ENCODE peak calls at places on chromosome 9, in four cellular contexts. S is GM12891, D is H1, H is SK-N-SH. U is an unnamed sample.

GRCh38 chr9:34203275-34204010 is 24.6 kb downstream of the UBAP1 start:
- DNase-seq in S (no peak), D (no peak), H (no peak), U (no peak)

GRCh38 chr9:103193992-103194391 is 198.9 kb downstream of the CYLC2 start:
- DNase-seq in S (no peak), D (no peak), H (peak), U (no peak)

GRCh38 chr9:20703146-20703545 is 19.1 kb downstream of the FOCAD start:
- DNase-seq in S (no peak), D (no peak), H (no peak), U (no peak)

GRCh38 chr9:132797861-132798659 is 80.0 kb downstream of the AK8 start:
- DNase-seq in S (no peak), D (no peak), H (peak), U (no peak)

GRCh38 chr9:29575219-29575618 is 2001.9 kb upstream of the C9orf72 start:
- DNase-seq in S (no peak), D (no peak), H (no peak), U (no peak)

GRCh38 chr9:89991204-89991790 is 386.5 kb downstream of the GADD45G start:
- DNase-seq in S (no peak), D (no peak), H (no peak), U (no peak)

GRCh38 chr9:119802621-119803020 is 433.4 kb upstream of the BRINP1 start:
- DNase-seq in S (no peak), D (no peak), H (no peak), U (no peak)

GRCh38 chr9:73143606-73144328 is 7.9 kb upstream of the ANXA1 start:
- DNase-seq in S (no peak), D (no peak), H (no peak), U (no peak)

GRCh38 chr9:37617161-37617560 is 24.8 kb upstream of the TOMM5 start:
- DNase-seq in S (no peak), D (no peak), H (no peak), U (no peak)

GRCh38 chr9:91360551-91361293 is 996 bp downstream of the AUH start:
- DNase-seq in S (no peak), D (no peak), H (no peak), U (no peak)

GRCh38 chr9:87350915-87351314 is 146.8 kb upstream of the DAPK1 start:
- DNase-seq in S (no peak), D (no peak), H (no peak), U (no peak)

GRCh38 chr9:123044556-123044955 is 11.1 kb downstream of the GPR21 start:
- DNase-seq in S (no peak), D (no peak), H (no peak), U (no peak)

GRCh38 chr9:16267336-16268036 is 603.0 kb downstream of the BNC2 start:
- DNase-seq in S (no peak), D (no peak), H (peak), U (no peak)

GRCh38 chr9:3856592-3856991 is 330.8 kb upstream of the RFX3 start:
- DNase-seq in S (no peak), D (no peak), H (no peak), U (no peak)

GRCh38 chr9:35691757-35692301 is 2.1 kb upstream of the TPM2 start:
- DNase-seq in S (no peak), D (no peak), H (no peak), U (no peak)

GRCh38 chr9:91421022-91421765 is 2.4 kb downstream of the NFIL3 start:
- DNase-seq in S (no peak), D (no peak), H (peak), U (no peak)

GRCh38 chr9:133837644-133838597 is 99.8 kb upstream of the SARDH start:
- DNase-seq in S (no peak), D (no peak), H (no peak), U (no peak)

GRCh38 chr9:89137548-89138462 is 40.8 kb downstream of the SHC3 start:
- DNase-seq in S (no peak), D (no peak), H (no peak), U (no peak)

GRCh38 chr9:114243240-114243639 is 79.7 kb upstream of the ORM1 start:
- DNase-seq in S (no peak), D (no peak), H (no peak), U (no peak)

GRCh38 chr9:114246558-114246957 is 76.3 kb upstream of the ORM1 start:
- DNase-seq in S (no peak), D (no peak), H (no peak), U (no peak)

GRCh38 chr9:114247086-114247485 is 75.8 kb upstream of the ORM1 start:
- DNase-seq in S (no peak), D (no peak), H (no peak), U (no peak)

GRCh38 chr9:114247491-114247890 is 75.4 kb upstream of the ORM1 start:
- DNase-seq in S (no peak), D (no peak), H (no peak), U (no peak)

DNA sequence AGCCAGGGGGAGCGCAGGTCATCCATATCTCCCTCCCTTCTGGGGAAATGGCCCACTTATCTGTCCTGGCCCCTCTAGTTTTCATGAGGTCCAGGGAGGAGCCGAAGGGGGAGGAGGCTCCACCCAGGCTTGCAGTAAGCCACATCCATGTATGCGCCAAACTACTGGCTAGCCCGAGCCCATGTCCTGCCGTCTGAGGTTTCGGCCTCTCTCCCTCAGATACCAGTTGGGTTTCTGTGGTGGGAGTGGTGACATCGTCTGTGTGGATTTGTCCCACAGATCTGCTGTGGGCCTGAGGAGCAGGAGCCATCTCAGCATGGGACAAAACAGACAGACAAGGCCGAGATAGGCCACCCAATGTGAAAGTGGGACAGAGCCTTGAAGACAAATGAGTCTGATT is 78.3 kb upstream of the ORM1 start:
- DNase-seq in S (no peak), D (no peak), H (no peak), U (no peak)
- TF ChIP-seq POLR2AphosphoS5 in S (no peak), D (no peak), H (no peak), U (no peak)

GRCh38 chr9:111501005-111501562 is 16.9 kb upstream of the ECPAS start:
- DNase-seq in S (no peak), D (no peak), H (no peak), U (no peak)

GRCh38 chr9:111501648-111502047 is 17.5 kb upstream of the ECPAS start:
- DNase-seq in S (no peak), D (no peak), H (no peak), U (no peak)

DNA sequence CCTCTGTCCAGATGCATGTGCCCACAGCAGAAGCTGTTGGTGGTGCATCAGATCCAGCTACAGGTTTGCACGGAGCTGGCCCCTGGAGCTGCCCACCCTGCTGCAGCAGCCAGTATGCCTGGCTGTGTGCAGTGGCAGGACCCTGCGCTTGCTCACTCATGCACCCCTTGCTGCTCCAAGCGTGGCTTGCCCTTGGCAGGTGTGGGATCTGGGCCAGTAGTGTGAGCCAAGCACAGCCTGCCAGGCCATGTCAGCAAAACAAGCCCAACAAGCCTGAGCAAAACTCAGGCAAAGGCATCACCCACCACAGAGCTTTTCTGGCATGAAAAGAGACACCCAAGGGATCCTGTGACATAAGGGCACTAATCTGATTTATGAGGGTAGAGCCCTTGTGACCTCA is 18.3 kb upstream of the ECPAS start:
- DNase-seq in S (no peak), D (no peak), H (no peak), U (no peak)
- TF ChIP-seq TAF1 in S (no peak), D (no peak), H (no peak), U (no peak)

GRCh38 chr9:1881708-1882351 is 133.3 kb upstream of the SMARCA2 start:
- DNase-seq in S (no peak), D (no peak), H (no peak), U (no peak)
- TF ChIP-seq POLR2AphosphoS5 in S (no peak), D (no peak), H (no peak), U (no peak)

GRCh38 chr9:79686381-79687130 is 114.8 kb downstream of the TLE4 start:
- DNase-seq in S (no peak), D (no peak), H (no peak), U (no peak)
- TF ChIP-seq TAF1 in S (no peak), D (no peak), H (peak), U (no peak)

U was measured in GM12892.